ENCODE peak calls at places on chromosomes 7 and 10, in six cellular contexts. U, T, L, M, I and X are unnamed samples.

GRCh38 chr7:106462365-106462859 is 177.6 kb upstream of the NAMPT start:
- DNase-seq in U (no peak), T (no peak), L (no peak), M (peak), I (no peak), X (peak)

GRCh38 chr7:42493436-42494198 is 256.6 kb upstream of the GLI3 start:
- DNase-seq in U (peak), T (peak), L (peak), M (peak), I (peak), X (no peak)

GRCh38 chr10:84158061-84158460 is 15.5 kb upstream of the GPR15LG start:
- DNase-seq in U (no peak), T (no peak), L (no peak), M (no peak), I (no peak), X (no peak)

GRCh38 chr7:16524332-16524731 is 2.3 kb upstream of the LRRC72 start:
- DNase-seq in U (no peak), T (no peak), L (no peak), M (no peak), I (no peak), X (no peak)

GRCh38 chr7:93382362-93382761 is 150.2 kb downstream of the VPS50 start:
- DNase-seq in U (no peak), T (no peak), L (no peak), M (no peak), I (no peak), X (no peak)

GRCh38 chr10:3396116-3396515 is 223.5 kb upstream of the PITRM1 start:
- DNase-seq in U (no peak), T (no peak), L (no peak), M (no peak), I (no peak), X (no peak)

GRCh38 chr10:116553378-116553980 is 7.7 kb downstream of the PNLIP start:
- DNase-seq in U (no peak), T (no peak), L (no peak), M (no peak), I (no peak), X (no peak)

GRCh38 chr10:7887417-7887816 is 69.1 kb downstream of the TAF3 start:
- DNase-seq in U (no peak), T (no peak), L (no peak), M (no peak), I (no peak), X (peak)

GRCh38 chr7:131026297-131027003 is 292.4 kb upstream of the KLF14 start:
- DNase-seq in U (no peak), T (no peak), L (no peak), M (no peak), I (no peak), X (no peak)

GRCh38 chr7:105943486-105943885 is 19.6 kb upstream of the CDHR3 start:
- DNase-seq in U (no peak), T (no peak), L (no peak), M (no peak), I (no peak), X (no peak)

GRCh38 chr10:110008518-110009339 is 945 bp downstream of the ADD3 start:
- DNase-seq in U (peak), T (no peak), L (peak), M (peak), I (peak), X (peak)

GRCh38 chr10:15703167-15703880 is 16.4 kb downstream of the ITGA8 start:
- DNase-seq in U (no peak), T (no peak), L (no peak), M (no peak), I (no peak), X (no peak)

GRCh38 chr7:116148108-116148507 is 62.2 kb upstream of the TES start:
- DNase-seq in U (no peak), T (no peak), L (no peak), M (no peak), I (no peak), X (no peak)

GRCh38 chr7:72430531-72430930 is 18.4 kb upstream of the CALN1 start:
- DNase-seq in U (no peak), T (no peak), L (no peak), M (no peak), I (no peak), X (no peak)

GRCh38 chr7:65938336-65938895 is 43.6 kb downstream of the GUSB start:
- DNase-seq in U (no peak), T (no peak), L (no peak), M (no peak), I (no peak), X (no peak)

GRCh38 chr10:89283988-89284475 is 17.8 kb upstream of the IFIT2 start:
- DNase-seq in U (peak), T (peak), L (no peak), M (no peak), I (peak), X (no peak)

GRCh38 chr10:104253106-104253505 is 1.6 kb upstream of the GSTO1 start:
- DNase-seq in U (no peak), T (no peak), L (no peak), M (peak), I (no peak), X (peak)

GRCh38 chr10:68561804-68562649 is 1.9 kb downstream of the TET1 start:
- DNase-seq in U (peak), T (no peak), L (no peak), M (peak), I (peak), X (peak)

GRCh38 chr10:5575482-5576153 is 50.9 kb downstream of the CALML3 start:
- DNase-seq in U (peak), T (peak), L (no peak), M (no peak), I (peak), X (no peak)

GRCh38 chr10:106565546-106565945 is 599.0 kb downstream of the SORCS1 start:
- DNase-seq in U (no peak), T (no peak), L (no peak), M (no peak), I (no peak), X (no peak)

GRCh38 chr7:84425702-84426259 is 231.2 kb upstream of the SEMA3A start:
- DNase-seq in U (no peak), T (no peak), L (no peak), M (no peak), I (no peak), X (no peak)

GRCh38 chr7:29281782-29282541 is 87.4 kb downstream of the CHN2 start:
- DNase-seq in U (peak), T (peak), L (no peak), M (no peak), I (no peak), X (peak)

GRCh38 chr7:111990597-111990996 is 215.6 kb downstream of the DOCK4 start:
- DNase-seq in U (no peak), T (no peak), L (no peak), M (no peak), I (no peak), X (no peak)

GRCh38 chr7:104010052-104010909 is 20.8 kb upstream of the RELN start:
- DNase-seq in U (no peak), T (no peak), L (no peak), M (no peak), I (no peak), X (no peak)

GRCh38 chr10:86048571-86048970 is 318.0 kb downstream of the GRID1 start:
- DNase-seq in U (no peak), T (no peak), L (no peak), M (no peak), I (no peak), X (no peak)

GRCh38 chr7:128940494-128941322 is 3.0 kb downstream of the IRF5 start:
- DNase-seq in U (no peak), T (peak), L (peak), M (no peak), I (no peak), X (no peak)

GRCh38 chr7:128941323-128941890 is 3.7 kb downstream of the IRF5 start:
- DNase-seq in U (no peak), T (no peak), L (no peak), M (no peak), I (no peak), X (no peak)

GRCh38 chr7:128939075-128939860 is 1.5 kb downstream of the IRF5 start:
- DNase-seq in U (no peak), T (no peak), L (no peak), M (no peak), I (no peak), X (no peak)

GRCh38 chr7:128938524-128939074 is 872 bp downstream of the IRF5 start:
- DNase-seq in U (no peak), T (peak), L (no peak), M (peak), I (no peak), X (no peak)

DNA sequence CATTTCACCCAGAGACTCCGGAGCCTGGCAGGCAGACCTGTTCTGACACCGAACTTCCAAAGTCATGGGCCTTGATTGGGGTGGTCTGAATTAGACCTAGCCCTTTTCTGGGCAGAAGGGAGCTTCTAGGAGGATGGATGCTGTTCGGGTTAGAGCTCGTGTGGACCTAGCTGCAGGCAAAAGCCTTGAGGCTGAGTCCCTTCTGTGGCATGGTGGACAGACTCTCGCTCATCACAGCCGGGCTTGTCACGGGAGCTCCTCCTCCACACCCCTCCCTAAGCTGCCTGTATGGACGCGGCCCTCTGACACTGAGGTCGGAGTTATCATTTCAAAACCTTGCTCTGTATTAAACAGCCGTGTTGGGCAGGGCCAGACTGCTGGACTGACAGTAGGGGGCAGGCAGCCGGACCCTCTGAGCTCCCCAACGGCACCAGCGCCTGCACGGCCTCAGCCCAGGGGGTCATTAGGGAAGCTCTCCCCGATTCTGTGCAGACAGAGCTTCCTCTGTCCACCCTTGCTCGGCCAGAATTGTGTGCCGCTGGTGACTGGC is 2.2 kb downstream of the IRF5 start:
- DNase-seq in U (no peak), T (no peak), L (no peak), M (peak), I (no peak), X (no peak)
- TF ChIP-seq POLR2A in U (no peak), T (no peak), L (no peak), M (no peak), I (no peak), X (no peak)

GRCh38 chr10:119659951-119660350 is 8.8 kb downstream of the BAG3 start:
- DNase-seq in U (no peak), T (peak), L (no peak), M (no peak), I (no peak), X (no peak)

GRCh38 chr10:119655566-119656001 is 4.4 kb downstream of the BAG3 start:
- DNase-seq in U (peak), T (peak), L (peak), M (peak), I (no peak), X (peak)

GRCh38 chr10:119657725-119658124 is 6.5 kb downstream of the BAG3 start:
- DNase-seq in U (no peak), T (peak), L (no peak), M (no peak), I (no peak), X (no peak)

GRCh38 chr10:119656760-119657159 is 5.6 kb downstream of the BAG3 start:
- DNase-seq in U (no peak), T (no peak), L (no peak), M (no peak), I (no peak), X (peak)

DNA sequence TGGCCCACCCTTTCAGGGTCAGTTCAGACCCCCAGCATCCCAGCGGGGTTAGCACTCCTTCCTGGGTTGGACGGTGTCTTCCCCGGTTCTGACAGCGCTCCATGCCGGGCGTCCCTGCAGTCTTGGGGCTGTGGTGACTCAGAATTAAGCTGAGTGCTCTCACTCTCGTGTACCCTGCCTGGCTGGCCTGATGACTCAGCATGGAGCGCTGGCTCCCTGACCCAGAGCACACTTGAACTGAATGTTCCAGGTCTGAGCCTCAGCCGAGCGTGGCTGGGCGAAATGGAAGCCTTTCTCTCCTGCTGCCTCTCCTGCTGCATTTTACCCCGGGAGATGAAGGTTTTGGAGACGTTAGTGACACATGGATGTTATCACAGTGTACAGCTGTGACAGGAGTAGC is 7.1 kb downstream of the BAG3 start:
- DNase-seq in U (peak), T (peak), L (peak), M (peak), I (peak), X (peak)
- TF ChIP-seq POLR2A in U (no peak), T (no peak), L (no peak), M (no peak), I (no peak), X (no peak)

GRCh38 chr10:78461333-78461732 is 427.7 kb downstream of the RPS24 start:
- DNase-seq in U (peak), T (peak), L (no peak), M (no peak), I (no peak), X (no peak)

GRCh38 chr10:78460204-78460603 is 426.5 kb downstream of the RPS24 start:
- DNase-seq in U (no peak), T (no peak), L (no peak), M (no peak), I (no peak), X (no peak)

GRCh38 chr10:78459639-78460037 is 426.0 kb downstream of the RPS24 start:
- DNase-seq in U (peak), T (peak), L (no peak), M (no peak), I (no peak), X (no peak)

GRCh38 chr10:78457804-78458483 is 424.3 kb downstream of the RPS24 start:
- DNase-seq in U (peak), T (peak), L (no peak), M (no peak), I (no peak), X (no peak)

DNA sequence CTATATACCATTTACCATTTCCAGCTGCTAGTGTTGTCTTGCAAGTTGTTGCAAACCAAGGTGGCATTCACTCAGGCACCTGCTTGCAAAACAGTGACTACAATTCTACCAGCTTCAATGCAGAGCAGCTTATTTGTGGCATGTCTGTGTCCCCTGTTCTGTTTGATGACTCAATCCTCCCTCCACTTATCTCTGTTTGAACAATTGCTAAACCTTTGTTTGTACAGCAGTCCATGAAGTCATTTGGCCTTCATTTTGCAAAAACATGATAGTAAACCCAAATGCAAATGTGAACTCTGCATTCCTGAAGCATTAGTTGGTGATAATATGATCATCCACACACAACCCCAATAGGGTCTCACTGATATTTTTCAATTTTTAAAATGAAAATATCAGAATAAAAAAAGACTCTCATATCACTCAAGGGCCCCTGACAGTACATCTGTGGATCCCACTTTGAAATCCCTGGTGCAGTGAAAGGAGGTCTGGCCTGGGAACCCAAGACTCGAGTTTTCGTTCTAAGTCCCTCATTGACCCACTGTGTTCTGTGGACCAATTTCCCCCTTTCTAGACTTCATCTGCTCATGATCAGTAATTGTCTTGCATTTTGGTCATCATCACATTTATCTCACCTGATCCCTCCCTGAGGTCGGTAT is 425.4 kb downstream of the RPS24 start:
- DNase-seq in U (peak), T (no peak), L (no peak), M (peak), I (no peak), X (no peak)
- TF ChIP-seq POLR2A in U (no peak), T (no peak), L (no peak), M (no peak), I (no peak), X (no peak)

GRCh38 chr10:14600065-14600464 is 174.6 kb downstream of the FAM107B start:
- DNase-seq in U (no peak), T (no peak), L (no peak), M (no peak), I (no peak), X (no peak)
- TF ChIP-seq POLR2A in U (no peak), T (no peak), L (no peak), M (no peak), I (no peak), X (no peak)

DNA sequence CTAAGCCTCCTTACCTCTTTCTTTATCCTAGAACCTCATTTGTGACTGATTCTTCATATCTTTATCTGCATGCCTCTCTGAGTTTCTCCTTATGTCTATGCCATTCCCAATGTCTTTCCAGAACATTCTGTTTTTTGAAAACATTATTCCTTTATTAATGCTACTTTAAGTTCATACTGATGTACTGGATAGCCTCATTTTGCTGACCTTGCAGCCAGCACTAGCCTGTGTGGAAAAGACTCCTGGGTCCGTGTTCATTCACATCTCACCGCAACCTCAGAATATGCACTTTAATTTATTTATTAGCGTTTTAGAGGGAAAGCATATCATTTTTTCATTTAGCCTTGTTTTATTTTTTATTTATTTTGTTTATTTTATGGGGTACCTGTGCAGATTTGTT is 208.1 kb upstream of the NPVF start:
- DNase-seq in U (no peak), T (no peak), L (no peak), M (no peak), I (no peak), X (no peak)
- TF ChIP-seq POLR2A in U (no peak), T (no peak), L (no peak), M (no peak), I (no peak), X (no peak)

GRCh38 chr10:77699080-77699645 is 61.6 kb upstream of the KCNMA1 start:
- DNase-seq in U (no peak), T (no peak), L (no peak), M (no peak), I (no peak), X (no peak)
- TF ChIP-seq POLR2A in U (no peak), T (no peak), L (no peak), M (no peak), I (no peak), X (no peak)

DNA sequence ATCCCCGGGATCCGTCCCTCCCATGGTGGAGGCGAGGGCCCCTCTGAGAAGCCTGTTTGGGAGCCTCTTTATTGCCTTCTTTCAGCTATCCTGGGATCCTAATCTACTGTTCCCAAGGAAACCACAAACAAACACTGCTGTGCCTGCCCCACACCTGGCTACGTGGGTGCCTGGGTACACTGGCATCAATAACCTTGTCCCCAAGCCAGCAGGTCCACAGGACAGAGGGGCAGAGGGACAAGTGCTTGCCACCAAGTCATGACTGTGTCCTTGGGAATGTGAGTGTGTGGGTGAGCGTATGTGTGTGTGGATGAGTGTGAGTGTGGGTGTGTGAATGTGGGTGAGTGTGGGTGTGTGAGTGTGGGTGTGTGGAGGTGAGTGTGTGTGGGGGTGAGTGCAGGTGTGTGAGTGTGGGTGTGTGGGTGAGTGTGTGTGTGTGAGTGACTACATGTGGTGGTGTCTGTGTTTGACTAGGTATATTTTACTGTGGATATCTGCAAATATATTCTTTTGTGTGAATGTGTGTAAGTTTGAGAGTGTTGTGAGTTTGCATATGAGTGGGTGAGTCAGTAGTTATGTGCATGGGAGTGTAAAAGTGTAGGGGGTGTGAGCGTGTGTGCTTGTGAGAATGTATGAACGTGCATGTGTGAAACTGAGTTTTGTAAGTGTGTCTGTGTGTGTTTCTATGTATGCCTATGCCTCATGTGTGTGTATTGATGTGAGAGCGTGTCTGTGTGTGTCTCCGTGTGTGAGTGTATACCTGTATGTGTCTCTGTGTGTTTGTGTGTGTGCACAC is 96.1 kb downstream of the TNS3 start:
- DNase-seq in U (no peak), T (no peak), L (peak), M (no peak), I (no peak), X (no peak)
- TF ChIP-seq POLR2A in U (no peak), T (no peak), L (no peak), M (no peak), I (no peak), X (no peak)